ENCODE peak calls at places on chromosomes 1 and 21, in ten cellular contexts. One of them, this sample, is unnamed.

GRCh38 chr1:234745844-234746797 is 136.1 kb upstream of the IRF2BP2 start:
- DNase-seq in natural killer cell: no peak
- DNase-seq in dermis blood vessel endothelial cell: peak
- DNase-seq in DMS153: peak
- DNase-seq in LoVo: no peak
- DNase-seq in AG08395: peak
- DNase-seq in activated T-cell treated with anti-CD3 and anti-CD28 coated beads, Interleukin-2, amount 50 U/mL, for 72 hours: no peak
- DNase-seq in fibroblast of the aortic adventitia: peak
- DNase-seq in esophagus muscularis mucosa: no peak
- DNase-seq in activated CD4-positive, alpha-beta T cell treated with anti-CD3 and anti-CD28 coated beads, Interleukin-2, amount 10 ng/mL, durations not matched to agents 7 days and 5 days: no peak
- DNase-seq in this sample: no peak

GRCh38 chr1:9371391-9371935 is 78.8 kb downstream of the SPSB1 start:
- DNase-seq in natural killer cell: no peak
- DNase-seq in dermis blood vessel endothelial cell: peak
- DNase-seq in DMS153: peak
- DNase-seq in LoVo: no peak
- DNase-seq in AG08395: peak
- DNase-seq in activated T-cell treated with anti-CD3 and anti-CD28 coated beads, Interleukin-2, amount 50 U/mL, for 72 hours: no peak
- DNase-seq in fibroblast of the aortic adventitia: peak
- DNase-seq in esophagus muscularis mucosa: peak
- DNase-seq in activated CD4-positive, alpha-beta T cell treated with anti-CD3 and anti-CD28 coated beads, Interleukin-2, amount 10 ng/mL, durations not matched to agents 7 days and 5 days: no peak
- DNase-seq in this sample: no peak

GRCh38 chr1:238409191-238409846 is 518.6 kb upstream of the ZP4 start:
- DNase-seq in natural killer cell: no peak
- DNase-seq in dermis blood vessel endothelial cell: no peak
- DNase-seq in DMS153: no peak
- DNase-seq in LoVo: no peak
- DNase-seq in AG08395: peak
- DNase-seq in activated T-cell treated with anti-CD3 and anti-CD28 coated beads, Interleukin-2, amount 50 U/mL, for 72 hours: no peak
- DNase-seq in fibroblast of the aortic adventitia: peak
- DNase-seq in esophagus muscularis mucosa: no peak
- DNase-seq in activated CD4-positive, alpha-beta T cell treated with anti-CD3 and anti-CD28 coated beads, Interleukin-2, amount 10 ng/mL, durations not matched to agents 7 days and 5 days: no peak
- DNase-seq in this sample: no peak

GRCh38 chr1:12144236-12144635 is 22.6 kb upstream of the TNFRSF1B start:
- DNase-seq in natural killer cell: no peak
- DNase-seq in dermis blood vessel endothelial cell: no peak
- DNase-seq in DMS153: no peak
- DNase-seq in LoVo: peak
- DNase-seq in AG08395: no peak
- DNase-seq in activated T-cell treated with anti-CD3 and anti-CD28 coated beads, Interleukin-2, amount 50 U/mL, for 72 hours: no peak
- DNase-seq in fibroblast of the aortic adventitia: no peak
- DNase-seq in esophagus muscularis mucosa: no peak
- DNase-seq in activated CD4-positive, alpha-beta T cell treated with anti-CD3 and anti-CD28 coated beads, Interleukin-2, amount 10 ng/mL, durations not matched to agents 7 days and 5 days: no peak
- DNase-seq in this sample: no peak

GRCh38 chr1:96090134-96090533 is 631.5 kb upstream of the PTBP2 start:
- DNase-seq in natural killer cell: no peak
- DNase-seq in dermis blood vessel endothelial cell: no peak
- DNase-seq in DMS153: no peak
- DNase-seq in LoVo: no peak
- DNase-seq in AG08395: no peak
- DNase-seq in activated T-cell treated with anti-CD3 and anti-CD28 coated beads, Interleukin-2, amount 50 U/mL, for 72 hours: no peak
- DNase-seq in fibroblast of the aortic adventitia: no peak
- DNase-seq in esophagus muscularis mucosa: no peak
- DNase-seq in activated CD4-positive, alpha-beta T cell treated with anti-CD3 and anti-CD28 coated beads, Interleukin-2, amount 10 ng/mL, durations not matched to agents 7 days and 5 days: no peak
- DNase-seq in this sample: no peak

GRCh38 chr1:205423814-205424399 is 2.1 kb upstream of the LEMD1 start:
- DNase-seq in natural killer cell: no peak
- DNase-seq in dermis blood vessel endothelial cell: no peak
- DNase-seq in DMS153: no peak
- DNase-seq in LoVo: no peak
- DNase-seq in AG08395: no peak
- DNase-seq in activated T-cell treated with anti-CD3 and anti-CD28 coated beads, Interleukin-2, amount 50 U/mL, for 72 hours: no peak
- DNase-seq in fibroblast of the aortic adventitia: no peak
- DNase-seq in esophagus muscularis mucosa: no peak
- DNase-seq in activated CD4-positive, alpha-beta T cell treated with anti-CD3 and anti-CD28 coated beads, Interleukin-2, amount 10 ng/mL, durations not matched to agents 7 days and 5 days: no peak
- DNase-seq in this sample: no peak

GRCh38 chr1:236280438-236281285 is 1.1 kb downstream of the ERO1B start:
- DNase-seq in natural killer cell: peak
- DNase-seq in dermis blood vessel endothelial cell: peak
- DNase-seq in DMS153: no peak
- DNase-seq in LoVo: no peak
- DNase-seq in AG08395: no peak
- DNase-seq in activated T-cell treated with anti-CD3 and anti-CD28 coated beads, Interleukin-2, amount 50 U/mL, for 72 hours: peak
- DNase-seq in fibroblast of the aortic adventitia: no peak
- DNase-seq in esophagus muscularis mucosa: no peak
- DNase-seq in activated CD4-positive, alpha-beta T cell treated with anti-CD3 and anti-CD28 coated beads, Interleukin-2, amount 10 ng/mL, durations not matched to agents 7 days and 5 days: peak
- DNase-seq in this sample: no peak

GRCh38 chr21:15088483-15088882 is 23.7 kb upstream of the NRIP1 start:
- DNase-seq in natural killer cell: no peak
- DNase-seq in dermis blood vessel endothelial cell: no peak
- DNase-seq in DMS153: no peak
- DNase-seq in LoVo: no peak
- DNase-seq in AG08395: no peak
- DNase-seq in activated T-cell treated with anti-CD3 and anti-CD28 coated beads, Interleukin-2, amount 50 U/mL, for 72 hours: no peak
- DNase-seq in fibroblast of the aortic adventitia: no peak
- DNase-seq in esophagus muscularis mucosa: no peak
- DNase-seq in activated CD4-positive, alpha-beta T cell treated with anti-CD3 and anti-CD28 coated beads, Interleukin-2, amount 10 ng/mL, durations not matched to agents 7 days and 5 days: no peak
- DNase-seq in this sample: no peak

GRCh38 chr1:7258622-7259135 is 473.4 kb downstream of the CAMTA1 start:
- DNase-seq in natural killer cell: no peak
- DNase-seq in dermis blood vessel endothelial cell: no peak
- DNase-seq in DMS153: no peak
- DNase-seq in LoVo: no peak
- DNase-seq in AG08395: no peak
- DNase-seq in activated T-cell treated with anti-CD3 and anti-CD28 coated beads, Interleukin-2, amount 50 U/mL, for 72 hours: no peak
- DNase-seq in fibroblast of the aortic adventitia: no peak
- DNase-seq in esophagus muscularis mucosa: peak
- DNase-seq in activated CD4-positive, alpha-beta T cell treated with anti-CD3 and anti-CD28 coated beads, Interleukin-2, amount 10 ng/mL, durations not matched to agents 7 days and 5 days: no peak
- DNase-seq in this sample: no peak

GRCh38 chr1:51093566-51093965 is 8.5 kb upstream of the C1orf185 start:
- DNase-seq in natural killer cell: no peak
- DNase-seq in dermis blood vessel endothelial cell: no peak
- DNase-seq in DMS153: no peak
- DNase-seq in LoVo: no peak
- DNase-seq in AG08395: no peak
- DNase-seq in activated T-cell treated with anti-CD3 and anti-CD28 coated beads, Interleukin-2, amount 50 U/mL, for 72 hours: no peak
- DNase-seq in fibroblast of the aortic adventitia: peak
- DNase-seq in esophagus muscularis mucosa: no peak
- DNase-seq in activated CD4-positive, alpha-beta T cell treated with anti-CD3 and anti-CD28 coated beads, Interleukin-2, amount 10 ng/mL, durations not matched to agents 7 days and 5 days: no peak
- DNase-seq in this sample: no peak

GRCh38 chr1:117546467-117546866 is 59.4 kb upstream of the TENT5C start:
- DNase-seq in natural killer cell: no peak
- DNase-seq in dermis blood vessel endothelial cell: no peak
- DNase-seq in DMS153: no peak
- DNase-seq in LoVo: no peak
- DNase-seq in AG08395: no peak
- DNase-seq in activated T-cell treated with anti-CD3 and anti-CD28 coated beads, Interleukin-2, amount 50 U/mL, for 72 hours: no peak
- DNase-seq in fibroblast of the aortic adventitia: no peak
- DNase-seq in esophagus muscularis mucosa: no peak
- DNase-seq in activated CD4-positive, alpha-beta T cell treated with anti-CD3 and anti-CD28 coated beads, Interleukin-2, amount 10 ng/mL, durations not matched to agents 7 days and 5 days: no peak
- DNase-seq in this sample: no peak

GRCh38 chr1:46315669-46316403 is 12.3 kb downstream of the UQCRH start:
- DNase-seq in natural killer cell: no peak
- DNase-seq in dermis blood vessel endothelial cell: no peak
- DNase-seq in DMS153: no peak
- DNase-seq in LoVo: no peak
- DNase-seq in AG08395: peak
- DNase-seq in activated T-cell treated with anti-CD3 and anti-CD28 coated beads, Interleukin-2, amount 50 U/mL, for 72 hours: no peak
- DNase-seq in fibroblast of the aortic adventitia: peak
- DNase-seq in esophagus muscularis mucosa: no peak
- DNase-seq in activated CD4-positive, alpha-beta T cell treated with anti-CD3 and anti-CD28 coated beads, Interleukin-2, amount 10 ng/mL, durations not matched to agents 7 days and 5 days: no peak
- DNase-seq in this sample: no peak

GRCh38 chr1:60696512-60696911 is 385.8 kb upstream of the NFIA start:
- DNase-seq in natural killer cell: no peak
- DNase-seq in dermis blood vessel endothelial cell: no peak
- DNase-seq in DMS153: no peak
- DNase-seq in LoVo: no peak
- DNase-seq in AG08395: no peak
- DNase-seq in activated T-cell treated with anti-CD3 and anti-CD28 coated beads, Interleukin-2, amount 50 U/mL, for 72 hours: no peak
- DNase-seq in fibroblast of the aortic adventitia: no peak
- DNase-seq in esophagus muscularis mucosa: no peak
- DNase-seq in activated CD4-positive, alpha-beta T cell treated with anti-CD3 and anti-CD28 coated beads, Interleukin-2, amount 10 ng/mL, durations not matched to agents 7 days and 5 days: no peak
- DNase-seq in this sample: no peak

GRCh38 chr1:28378906-28379305 is 9.4 kb downstream of the PHACTR4 start:
- DNase-seq in natural killer cell: no peak
- DNase-seq in dermis blood vessel endothelial cell: no peak
- DNase-seq in DMS153: no peak
- DNase-seq in LoVo: no peak
- DNase-seq in AG08395: no peak
- DNase-seq in activated T-cell treated with anti-CD3 and anti-CD28 coated beads, Interleukin-2, amount 50 U/mL, for 72 hours: no peak
- DNase-seq in fibroblast of the aortic adventitia: no peak
- DNase-seq in esophagus muscularis mucosa: no peak
- DNase-seq in activated CD4-positive, alpha-beta T cell treated with anti-CD3 and anti-CD28 coated beads, Interleukin-2, amount 10 ng/mL, durations not matched to agents 7 days and 5 days: no peak
- DNase-seq in this sample: no peak

GRCh38 chr1:205170532-205171269 is 40.8 kb downstream of the DSTYK start:
- DNase-seq in natural killer cell: no peak
- DNase-seq in dermis blood vessel endothelial cell: no peak
- DNase-seq in DMS153: no peak
- DNase-seq in LoVo: no peak
- DNase-seq in AG08395: no peak
- DNase-seq in activated T-cell treated with anti-CD3 and anti-CD28 coated beads, Interleukin-2, amount 50 U/mL, for 72 hours: no peak
- DNase-seq in fibroblast of the aortic adventitia: no peak
- DNase-seq in esophagus muscularis mucosa: no peak
- DNase-seq in activated CD4-positive, alpha-beta T cell treated with anti-CD3 and anti-CD28 coated beads, Interleukin-2, amount 10 ng/mL, durations not matched to agents 7 days and 5 days: no peak
- DNase-seq in this sample: peak

GRCh38 chr1:45542591-45542990 is 8.0 kb upstream of the AKR1A1 start:
- DNase-seq in natural killer cell: no peak
- DNase-seq in dermis blood vessel endothelial cell: no peak
- DNase-seq in DMS153: no peak
- DNase-seq in LoVo: no peak
- DNase-seq in AG08395: no peak
- DNase-seq in activated T-cell treated with anti-CD3 and anti-CD28 coated beads, Interleukin-2, amount 50 U/mL, for 72 hours: no peak
- DNase-seq in fibroblast of the aortic adventitia: no peak
- DNase-seq in esophagus muscularis mucosa: no peak
- DNase-seq in activated CD4-positive, alpha-beta T cell treated with anti-CD3 and anti-CD28 coated beads, Interleukin-2, amount 10 ng/mL, durations not matched to agents 7 days and 5 days: no peak
- DNase-seq in this sample: no peak

GRCh38 chr1:189616893-189617292 is 860.8 kb downstream of the BRINP3 start:
- DNase-seq in natural killer cell: no peak
- DNase-seq in dermis blood vessel endothelial cell: no peak
- DNase-seq in DMS153: no peak
- DNase-seq in LoVo: no peak
- DNase-seq in AG08395: no peak
- DNase-seq in activated T-cell treated with anti-CD3 and anti-CD28 coated beads, Interleukin-2, amount 50 U/mL, for 72 hours: no peak
- DNase-seq in fibroblast of the aortic adventitia: peak
- DNase-seq in esophagus muscularis mucosa: no peak
- DNase-seq in activated CD4-positive, alpha-beta T cell treated with anti-CD3 and anti-CD28 coated beads, Interleukin-2, amount 10 ng/mL, durations not matched to agents 7 days and 5 days: no peak
- DNase-seq in this sample: peak

GRCh38 chr1:202811296-202812175 is 782 bp downstream of the PCAT6 start:
- DNase-seq in natural killer cell: no peak
- DNase-seq in dermis blood vessel endothelial cell: peak
- DNase-seq in DMS153: no peak
- DNase-seq in LoVo: no peak
- DNase-seq in AG08395: no peak
- DNase-seq in activated T-cell treated with anti-CD3 and anti-CD28 coated beads, Interleukin-2, amount 50 U/mL, for 72 hours: peak
- DNase-seq in fibroblast of the aortic adventitia: no peak
- DNase-seq in esophagus muscularis mucosa: no peak
- DNase-seq in activated CD4-positive, alpha-beta T cell treated with anti-CD3 and anti-CD28 coated beads, Interleukin-2, amount 10 ng/mL, durations not matched to agents 7 days and 5 days: peak
- DNase-seq in this sample: no peak

GRCh38 chr1:153749408-153750005 is 21.7 kb downstream of the INTS3 start:
- DNase-seq in natural killer cell: peak
- DNase-seq in dermis blood vessel endothelial cell: peak
- DNase-seq in DMS153: peak
- DNase-seq in LoVo: peak
- DNase-seq in AG08395: peak
- DNase-seq in activated T-cell treated with anti-CD3 and anti-CD28 coated beads, Interleukin-2, amount 50 U/mL, for 72 hours: peak
- DNase-seq in fibroblast of the aortic adventitia: peak
- DNase-seq in esophagus muscularis mucosa: peak
- DNase-seq in activated CD4-positive, alpha-beta T cell treated with anti-CD3 and anti-CD28 coated beads, Interleukin-2, amount 10 ng/mL, durations not matched to agents 7 days and 5 days: peak
- DNase-seq in this sample: peak

GRCh38 chr21:35476616-35477395 is 427.7 kb upstream of the RUNX1 start:
- DNase-seq in natural killer cell: no peak
- DNase-seq in dermis blood vessel endothelial cell: no peak
- DNase-seq in DMS153: no peak
- DNase-seq in LoVo: no peak
- DNase-seq in AG08395: peak
- DNase-seq in activated T-cell treated with anti-CD3 and anti-CD28 coated beads, Interleukin-2, amount 50 U/mL, for 72 hours: no peak
- DNase-seq in fibroblast of the aortic adventitia: peak
- DNase-seq in esophagus muscularis mucosa: no peak
- DNase-seq in activated CD4-positive, alpha-beta T cell treated with anti-CD3 and anti-CD28 coated beads, Interleukin-2, amount 10 ng/mL, durations not matched to agents 7 days and 5 days: no peak
- DNase-seq in this sample: no peak

GRCh38 chr1:41399148-41399795 is 38.0 kb downstream of the FOXO6 start:
- DNase-seq in natural killer cell: no peak
- DNase-seq in dermis blood vessel endothelial cell: no peak
- DNase-seq in DMS153: no peak
- DNase-seq in LoVo: no peak
- DNase-seq in AG08395: no peak
- DNase-seq in activated T-cell treated with anti-CD3 and anti-CD28 coated beads, Interleukin-2, amount 50 U/mL, for 72 hours: no peak
- DNase-seq in fibroblast of the aortic adventitia: no peak
- DNase-seq in esophagus muscularis mucosa: no peak
- DNase-seq in activated CD4-positive, alpha-beta T cell treated with anti-CD3 and anti-CD28 coated beads, Interleukin-2, amount 10 ng/mL, durations not matched to agents 7 days and 5 days: no peak
- DNase-seq in this sample: no peak

GRCh38 chr1:23126200-23126599 is 42.5 kb downstream of the LUZP1 start:
- DNase-seq in natural killer cell: no peak
- DNase-seq in dermis blood vessel endothelial cell: no peak
- DNase-seq in DMS153: no peak
- DNase-seq in LoVo: no peak
- DNase-seq in AG08395: no peak
- DNase-seq in activated T-cell treated with anti-CD3 and anti-CD28 coated beads, Interleukin-2, amount 50 U/mL, for 72 hours: no peak
- DNase-seq in fibroblast of the aortic adventitia: no peak
- DNase-seq in esophagus muscularis mucosa: no peak
- DNase-seq in activated CD4-positive, alpha-beta T cell treated with anti-CD3 and anti-CD28 coated beads, Interleukin-2, amount 10 ng/mL, durations not matched to agents 7 days and 5 days: no peak
- DNase-seq in this sample: no peak

GRCh38 chr1:84143796-84144565 is at the start of gene PRKACB:
- DNase-seq in natural killer cell: no peak
- DNase-seq in dermis blood vessel endothelial cell: peak
- DNase-seq in DMS153: no peak
- DNase-seq in LoVo: peak
- DNase-seq in AG08395: peak
- DNase-seq in activated T-cell treated with anti-CD3 and anti-CD28 coated beads, Interleukin-2, amount 50 U/mL, for 72 hours: no peak
- DNase-seq in fibroblast of the aortic adventitia: peak
- DNase-seq in esophagus muscularis mucosa: no peak
- DNase-seq in activated CD4-positive, alpha-beta T cell treated with anti-CD3 and anti-CD28 coated beads, Interleukin-2, amount 10 ng/mL, durations not matched to agents 7 days and 5 days: peak
- DNase-seq in this sample: no peak

GRCh38 chr1:110433803-110434202 is 17.1 kb upstream of the PROK1 start:
- DNase-seq in natural killer cell: no peak
- DNase-seq in dermis blood vessel endothelial cell: no peak
- DNase-seq in DMS153: no peak
- DNase-seq in LoVo: peak
- DNase-seq in AG08395: no peak
- DNase-seq in activated T-cell treated with anti-CD3 and anti-CD28 coated beads, Interleukin-2, amount 50 U/mL, for 72 hours: no peak
- DNase-seq in fibroblast of the aortic adventitia: peak
- DNase-seq in esophagus muscularis mucosa: no peak
- DNase-seq in activated CD4-positive, alpha-beta T cell treated with anti-CD3 and anti-CD28 coated beads, Interleukin-2, amount 10 ng/mL, durations not matched to agents 7 days and 5 days: no peak
- DNase-seq in this sample: peak

GRCh38 chr1:231216515-231216914 is 24.5 kb upstream of the GNPAT start:
- DNase-seq in natural killer cell: no peak
- DNase-seq in dermis blood vessel endothelial cell: no peak
- DNase-seq in DMS153: peak
- DNase-seq in LoVo: peak
- DNase-seq in AG08395: no peak
- DNase-seq in activated T-cell treated with anti-CD3 and anti-CD28 coated beads, Interleukin-2, amount 50 U/mL, for 72 hours: no peak
- DNase-seq in fibroblast of the aortic adventitia: no peak
- DNase-seq in esophagus muscularis mucosa: no peak
- DNase-seq in activated CD4-positive, alpha-beta T cell treated with anti-CD3 and anti-CD28 coated beads, Interleukin-2, amount 10 ng/mL, durations not matched to agents 7 days and 5 days: no peak
- DNase-seq in this sample: no peak

GRCh38 chr21:38664315-38664714 is 141.4 kb upstream of the ETS2 start:
- DNase-seq in natural killer cell: no peak
- DNase-seq in dermis blood vessel endothelial cell: no peak
- DNase-seq in DMS153: no peak
- DNase-seq in LoVo: no peak
- DNase-seq in AG08395: no peak
- DNase-seq in activated T-cell treated with anti-CD3 and anti-CD28 coated beads, Interleukin-2, amount 50 U/mL, for 72 hours: no peak
- DNase-seq in fibroblast of the aortic adventitia: no peak
- DNase-seq in esophagus muscularis mucosa: no peak
- DNase-seq in activated CD4-positive, alpha-beta T cell treated with anti-CD3 and anti-CD28 coated beads, Interleukin-2, amount 10 ng/mL, durations not matched to agents 7 days and 5 days: no peak
- DNase-seq in this sample: no peak

GRCh38 chr1:10688409-10688786 is 108.0 kb downstream of the CASZ1 start:
- DNase-seq in natural killer cell: no peak
- DNase-seq in dermis blood vessel endothelial cell: no peak
- DNase-seq in DMS153: no peak
- DNase-seq in LoVo: no peak
- DNase-seq in AG08395: no peak
- DNase-seq in activated T-cell treated with anti-CD3 and anti-CD28 coated beads, Interleukin-2, amount 50 U/mL, for 72 hours: no peak
- DNase-seq in fibroblast of the aortic adventitia: no peak
- DNase-seq in esophagus muscularis mucosa: no peak
- DNase-seq in activated CD4-positive, alpha-beta T cell treated with anti-CD3 and anti-CD28 coated beads, Interleukin-2, amount 10 ng/mL, durations not matched to agents 7 days and 5 days: no peak
- DNase-seq in this sample: no peak

GRCh38 chr1:188350104-188350503 is 1521.4 kb downstream of the PLA2G4A start:
- DNase-seq in natural killer cell: no peak
- DNase-seq in dermis blood vessel endothelial cell: no peak
- DNase-seq in DMS153: no peak
- DNase-seq in LoVo: no peak
- DNase-seq in AG08395: no peak
- DNase-seq in activated T-cell treated with anti-CD3 and anti-CD28 coated beads, Interleukin-2, amount 50 U/mL, for 72 hours: no peak
- DNase-seq in fibroblast of the aortic adventitia: no peak
- DNase-seq in esophagus muscularis mucosa: no peak
- DNase-seq in activated CD4-positive, alpha-beta T cell treated with anti-CD3 and anti-CD28 coated beads, Interleukin-2, amount 10 ng/mL, durations not matched to agents 7 days and 5 days: no peak
- DNase-seq in this sample: no peak

This sample was measured in NCI-H460.